ENCODE peak calls at places on chromosomes 12 and 14, in five cellular contexts. U is GM12878, Z is K562, M is H1, L is HepG2. F is an unnamed sample.

GRCh38 chr12:49335955-49336644 is 888 bp downstream of the C1QL4 start:
- DNase-seq in U (no peak), Z (no peak), M (no peak), L (no peak), F (peak)

GRCh38 chr12:96195845-96196451 is 1.8 kb downstream of the ELK3 start:
- DNase-seq in U (no peak), Z (no peak), M (no peak), L (no peak), F (peak)

GRCh38 chr14:28294834-28295440 is 471.6 kb upstream of the FOXG1 start:
- DNase-seq in U (no peak), Z (no peak), M (no peak), L (peak), F (peak)

GRCh38 chr14:81400852-81401251 is 728 bp upstream of the STON2 start:
- DNase-seq in U (no peak), Z (no peak), M (no peak), L (no peak), F (peak)

GRCh38 chr12:19201653-19202052 is 72.1 kb downstream of the PLEKHA5 start:
- DNase-seq in U (no peak), Z (no peak), M (no peak), L (no peak), F (no peak)

GRCh38 chr14:77910506-77910905 is 110.6 kb downstream of the ADCK1 start:
- DNase-seq in U (no peak), Z (no peak), M (no peak), L (peak), F (no peak)

GRCh38 chr14:104821971-104822608 is 21.2 kb downstream of the ZBTB42 start:
- DNase-seq in U (no peak), Z (peak), M (no peak), L (no peak), F (no peak)

GRCh38 chr12:94954029-94954685 is 49.3 kb downstream of the NDUFA12 start:
- DNase-seq in U (no peak), Z (peak), M (no peak), L (no peak), F (no peak)

GRCh38 chr14:53391156-53391555 is 238.0 kb upstream of the DDHD1 start:
- DNase-seq in U (no peak), Z (no peak), M (no peak), L (peak), F (no peak)

GRCh38 chr12:67202344-67203012 is 66.7 kb upstream of the CAND1 start:
- DNase-seq in U (peak), Z (no peak), M (no peak), L (no peak), F (no peak)

GRCh38 chr12:77324763-77325468 is 259.5 kb upstream of the E2F7 start:
- DNase-seq in U (no peak), Z (peak), M (peak), L (peak), F (peak)

GRCh38 chr14:92482621-92483319 is 30.8 kb upstream of the RIN3 start:
- DNase-seq in U (no peak), Z (no peak), M (no peak), L (no peak), F (no peak)

GRCh38 chr12:63150255-63151060 is 543 bp downstream of the AVPR1A start:
- DNase-seq in U (no peak), Z (no peak), M (peak), L (no peak), F (peak)

GRCh38 chr14:29098625-29099024 is 332.0 kb downstream of the FOXG1 start:
- DNase-seq in U (no peak), Z (no peak), M (no peak), L (no peak), F (no peak)

GRCh38 chr12:127548123-127548553 is 718.8 kb upstream of the TMEM132C start:
- DNase-seq in U (no peak), Z (no peak), M (no peak), L (no peak), F (peak)

GRCh38 chr12:130916251-130916911 is 37.3 kb upstream of the ADGRD1 start:
- DNase-seq in U (peak), Z (peak), M (peak), L (peak), F (peak)

GRCh38 chr12:67981236-67982164 is 7.7 kb upstream of the IFNG-AS1 start:
- DNase-seq in U (no peak), Z (no peak), M (no peak), L (no peak), F (no peak)

GRCh38 chr12:31728289-31728916 is 418 bp downstream of the AMN1 start:
- DNase-seq in U (no peak), Z (peak), M (no peak), L (no peak), F (peak)

GRCh38 chr12:96516472-96517417 is 27.4 kb downstream of the CFAP54 start:
- DNase-seq in U (peak), Z (peak), M (peak), L (peak), F (peak)

GRCh38 chr12:47219243-47219642 is 139.5 kb upstream of the AMIGO2 start:
- DNase-seq in U (no peak), Z (no peak), M (no peak), L (no peak), F (no peak)

GRCh38 chr14:105398726-105399440 is 545 bp downstream of the TEX22 start:
- DNase-seq in U (no peak), Z (peak), M (no peak), L (peak), F (peak)

GRCh38 chr12:49024543-49024942 is 6.0 kb upstream of the PRKAG1 start:
- DNase-seq in U (no peak), Z (no peak), M (no peak), L (no peak), F (no peak)

GRCh38 chr12:124436366-124436765 is 131.0 kb downstream of the NCOR2 start:
- DNase-seq in U (no peak), Z (peak), M (no peak), L (no peak), F (no peak)

GRCh38 chr12:8996682-8997405 is 7.5 kb downstream of the KLRG1 start:
- DNase-seq in U (peak), Z (no peak), M (no peak), L (no peak), F (no peak)

GRCh38 chr12:68080577-68080976 is 79.0 kb downstream of the IFNG start:
- DNase-seq in U (no peak), Z (no peak), M (no peak), L (no peak), F (peak)

GRCh38 chr14:21711360-21711961 is 37.8 kb upstream of the OR4E1 start:
- DNase-seq in U (no peak), Z (peak), M (no peak), L (peak), F (peak)

GRCh38 chr12:104668274-104668718 is 211.5 kb downstream of the CHST11 start:
- DNase-seq in U (no peak), Z (no peak), M (no peak), L (no peak), F (no peak)

GRCh38 chr14:105903971-105904370 is 377.6 kb downstream of the TMEM121 start:
- DNase-seq in U (no peak), Z (no peak), M (no peak), L (no peak), F (no peak)

GRCh38 chr12:16726879-16727278 is 120.9 kb upstream of the LMO3 start:
- DNase-seq in U (no peak), Z (no peak), M (no peak), L (no peak), F (no peak)

GRCh38 chr14:91890291-91890749 is 23.0 kb upstream of the TC2N start:
- DNase-seq in U (no peak), Z (no peak), M (no peak), L (no peak), F (no peak)

DNA sequence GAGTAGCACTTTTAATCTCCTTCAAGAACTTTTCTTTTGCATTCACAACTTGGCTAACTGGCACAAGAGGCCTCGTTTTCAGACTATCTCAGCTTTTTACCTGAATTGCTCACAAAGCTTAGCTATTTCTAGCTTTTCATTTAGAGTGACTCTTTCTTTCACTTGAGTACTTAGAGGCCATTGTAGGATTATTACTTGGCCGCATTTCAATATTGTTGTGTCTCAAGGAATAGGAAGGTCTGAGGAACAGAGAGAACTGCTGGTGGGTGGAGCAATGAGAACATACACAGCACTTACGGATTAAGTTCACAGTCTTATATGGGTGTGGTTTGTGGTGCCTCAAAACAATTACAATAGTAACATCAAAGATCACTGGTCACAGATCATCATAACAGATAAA is 224.8 kb upstream of the NPAS3 start:
- DNase-seq in U (no peak), Z (no peak), M (no peak), L (no peak), F (no peak)
- TF ChIP-seq CREB1 in U (no peak), Z (no peak), M (no peak), L (no peak), F (no peak)

GRCh38 chr12:38543151-38543550 is 226.6 kb downstream of the ALG10B start:
- DNase-seq in U (no peak), Z (no peak), M (no peak), L (no peak), F (peak)
- H3K4me3 ChIP-seq in U (no peak), Z (no peak), M (no peak), L (no peak), F (no peak)

GRCh38 chr12:108193922-108194321 is 64.8 kb downstream of the WSCD2 start:
- DNase-seq in U (no peak), Z (peak), M (no peak), L (peak), F (peak)
- TF ChIP-seq CREB1 in U (no peak), Z (no peak), M (no peak), L (no peak), F (no peak)

GRCh38 chr14:25050494-25051170 is 685 bp upstream of the STXBP6 start:
- DNase-seq in U (no peak), Z (no peak), M (no peak), L (no peak), F (peak)
- H3K4me3 ChIP-seq in U (peak), Z (no peak), M (peak), L (peak), F (peak)

DNA sequence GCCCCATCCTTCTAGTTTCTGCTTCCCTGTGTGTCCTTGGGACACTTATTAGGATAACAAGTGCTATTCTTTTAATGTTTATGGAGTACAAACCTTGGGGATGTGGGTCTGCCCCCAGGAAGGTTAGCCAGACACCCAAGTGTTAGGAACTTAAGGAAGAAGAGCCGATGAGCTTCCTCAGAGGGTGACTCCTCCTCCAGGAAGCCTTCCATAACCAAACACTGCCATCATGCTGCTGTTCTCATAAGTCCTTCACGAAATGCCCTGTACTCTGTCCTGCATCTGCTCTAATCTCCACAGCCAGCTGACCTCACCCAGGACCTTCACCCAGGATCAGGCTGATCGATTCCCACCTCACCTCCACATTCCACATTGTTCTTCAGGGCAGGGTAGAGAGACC is 1.2 kb upstream of the KRT85 start:
- DNase-seq in U (no peak), Z (no peak), M (no peak), L (no peak), F (no peak)
- TF ChIP-seq CREB1 in U (no peak), Z (no peak), M (no peak), L (no peak), F (no peak)

DNA sequence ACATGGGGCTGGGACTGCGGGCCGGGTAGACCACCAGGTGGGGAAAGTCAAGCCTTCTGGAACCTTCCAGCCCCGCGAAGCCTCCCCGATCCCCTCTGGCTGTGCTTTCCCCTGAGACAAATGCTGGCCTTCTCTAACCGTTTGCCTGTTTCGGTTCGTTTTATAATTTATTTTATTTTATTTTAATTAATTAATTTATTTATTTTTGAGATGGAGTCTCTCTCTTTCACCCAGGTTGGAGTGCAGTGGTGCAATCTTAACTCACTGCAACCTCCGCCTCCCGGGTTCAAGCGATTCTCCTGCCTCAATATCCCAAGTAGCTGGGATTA is 16.8 kb upstream of the DLK1 start:
- DNase-seq in U (no peak), Z (no peak), M (no peak), L (no peak), F (no peak)
- H3K4me3 ChIP-seq in U (no peak), Z (no peak), M (peak), L (no peak), F (peak)

GRCh38 chr14:24609667-24610344 is at the start of gene GZMH:
- DNase-seq in U (no peak), Z (no peak), M (no peak), L (no peak), F (no peak)

GRCh38 chr14:24607081-24607480 is 2.4 kb downstream of the GZMH start:
- DNase-seq in U (no peak), Z (no peak), M (no peak), L (no peak), F (no peak)

GRCh38 chr14:24607635-24608492 is 1.6 kb downstream of the GZMH start:
- DNase-seq in U (no peak), Z (no peak), M (no peak), L (no peak), F (no peak)

GRCh38 chr14:24605435-24606190 is 3.9 kb downstream of the GZMH start:
- DNase-seq in U (no peak), Z (peak), M (peak), L (peak), F (peak)
- TF ChIP-seq CREB1 in U (no peak), Z (no peak), M (no peak), L (no peak), F (no peak)

DNA sequence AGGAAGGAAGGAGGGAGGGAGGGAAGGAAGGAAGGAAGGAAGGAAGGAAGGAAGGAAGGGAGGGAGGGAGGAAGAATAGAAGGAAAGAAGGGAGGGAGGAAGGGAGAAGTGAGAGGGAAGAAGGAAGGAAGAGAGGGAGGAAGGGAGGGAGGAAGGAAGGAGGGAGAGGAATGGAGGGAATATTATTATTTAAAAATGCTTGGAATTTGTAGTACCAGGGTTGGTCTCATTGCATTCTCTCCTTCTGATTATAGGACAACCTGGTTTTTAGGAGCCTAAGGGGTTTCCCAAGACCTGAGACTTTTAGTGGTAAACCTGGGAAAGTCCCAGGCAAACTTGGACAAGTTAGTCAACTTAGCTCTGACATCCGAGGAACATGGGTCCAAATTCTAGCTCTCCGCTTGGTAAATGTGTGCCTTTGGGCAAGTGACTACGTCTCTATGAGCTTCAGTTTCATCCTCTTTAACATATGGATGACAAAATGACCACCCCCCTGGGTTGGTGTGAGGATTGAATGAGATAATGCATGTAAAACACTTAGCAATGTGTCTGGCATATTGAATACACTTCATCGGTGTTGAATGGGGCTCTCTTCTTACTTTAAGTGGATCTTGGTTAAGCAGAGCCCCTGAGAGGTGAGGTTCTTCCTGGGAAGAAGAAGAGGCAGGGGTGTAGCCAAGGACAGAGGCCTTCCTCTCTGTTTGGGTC is 690.7 kb upstream of the TBX3 start:
- DNase-seq in U (peak), Z (no peak), M (no peak), L (no peak), F (no peak)
- H3K4me3 ChIP-seq in U (no peak), Z (no peak), M (no peak), L (no peak), F (no peak)

GRCh38 chr14:95519699-95520098 is 3.2 kb upstream of the SYNE3 start:
- DNase-seq in U (no peak), Z (no peak), M (no peak), L (no peak), F (no peak)
- TF ChIP-seq CREB1 in U (peak), Z (no peak), M (no peak), L (no peak), F (no peak)

F was measured in GM23338.